ENCODE peak calls at places on chromosomes 2 and 18, in nine cellular contexts. N is HCT116; Y is transverse colon; P is H9; Q is endodermal cell; E is CD8-positive, alpha-beta memory T cell; X is Karpas-422; W is aorta; I is naive thymus-derived CD4-positive, alpha-beta T cell. D is an unnamed sample. For H3K4me1, the result is how much of the 10 kb centered on the place peaks cover.

GRCh38 chr2:234963785-234964615 is 12.2 kb downstream of the SH3BP4 start:
- DNase-seq in W (peak), I (no peak), E (no peak), Y (no peak), Q (peak), X (no peak), N (peak), P (no peak), D (no peak)

GRCh38 chr2:95004702-95005101 is 20.8 kb upstream of the MAL start:
- DNase-seq in E (no peak), W (peak), Q (no peak), I (no peak), X (no peak), P (no peak), Y (no peak), N (no peak), D (no peak)

GRCh38 chr2:149129433-149129832 is 90.9 kb downstream of the LYPD6B start:
- DNase-seq in I (no peak), P (no peak), X (no peak), Y (no peak), W (no peak), Q (no peak), N (no peak), E (no peak), D (no peak)

GRCh38 chr18:36454848-36455458 is 157.4 kb downstream of the FHOD3 start:
- DNase-seq in W (no peak), I (no peak), E (no peak), X (no peak), Y (no peak), N (no peak), P (no peak), Q (no peak), D (no peak)

GRCh38 chr18:14768241-14768640 is 20.3 kb downstream of the ANKRD30B start:
- DNase-seq in P (no peak), W (no peak), X (no peak), N (no peak), E (no peak), Q (no peak), Y (no peak), I (no peak), D (no peak)

GRCh38 chr2:65436825-65437221 is 4.4 kb upstream of the SPRED2 start:
- DNase-seq in E (no peak), X (peak), Y (no peak), W (no peak), I (no peak), N (no peak), P (no peak), Q (no peak), D (no peak)

GRCh38 chr2:20583425-20583881 is 67.4 kb downstream of the HS1BP3 start:
- DNase-seq in W (peak), Y (no peak), N (no peak), P (no peak), I (no peak), X (no peak), Q (no peak), E (no peak), D (no peak)

GRCh38 chr18:63788447-63789096 is 13.4 kb downstream of the SERPINB7 start:
- DNase-seq in Y (no peak), W (no peak), P (no peak), N (peak), E (peak), X (no peak), Q (no peak), I (no peak), D (no peak)

GRCh38 chr2:119290859-119291587 is 67.4 kb downstream of the STEAP3 start:
- DNase-seq in I (peak), Q (peak), N (peak), W (peak), Y (peak), P (peak), X (peak), E (peak), D (peak)

GRCh38 chr2:24382363-24383021 is 22.2 kb upstream of the ITSN2 start:
- DNase-seq in I (peak), Y (peak), X (peak), N (peak), W (no peak), P (peak), E (peak), Q (peak), D (peak)

GRCh38 chr2:171287606-171288005 is 126.9 kb upstream of the TLK1 start:
- DNase-seq in P (no peak), E (no peak), I (no peak), X (no peak), Y (no peak), Q (no peak), W (no peak), N (no peak), D (no peak)

GRCh38 chr2:176483901-176484568 is 214.8 kb downstream of the MTX2 start:
- DNase-seq in P (no peak), N (no peak), W (no peak), E (no peak), I (no peak), Y (no peak), X (no peak), Q (no peak), D (no peak)

GRCh38 chr2:111537078-111537620 is 346.8 kb downstream of the ANAPC1 start:
- DNase-seq in I (no peak), W (peak), Q (no peak), P (no peak), X (no peak), N (no peak), Y (no peak), E (no peak), D (no peak)

DNA sequence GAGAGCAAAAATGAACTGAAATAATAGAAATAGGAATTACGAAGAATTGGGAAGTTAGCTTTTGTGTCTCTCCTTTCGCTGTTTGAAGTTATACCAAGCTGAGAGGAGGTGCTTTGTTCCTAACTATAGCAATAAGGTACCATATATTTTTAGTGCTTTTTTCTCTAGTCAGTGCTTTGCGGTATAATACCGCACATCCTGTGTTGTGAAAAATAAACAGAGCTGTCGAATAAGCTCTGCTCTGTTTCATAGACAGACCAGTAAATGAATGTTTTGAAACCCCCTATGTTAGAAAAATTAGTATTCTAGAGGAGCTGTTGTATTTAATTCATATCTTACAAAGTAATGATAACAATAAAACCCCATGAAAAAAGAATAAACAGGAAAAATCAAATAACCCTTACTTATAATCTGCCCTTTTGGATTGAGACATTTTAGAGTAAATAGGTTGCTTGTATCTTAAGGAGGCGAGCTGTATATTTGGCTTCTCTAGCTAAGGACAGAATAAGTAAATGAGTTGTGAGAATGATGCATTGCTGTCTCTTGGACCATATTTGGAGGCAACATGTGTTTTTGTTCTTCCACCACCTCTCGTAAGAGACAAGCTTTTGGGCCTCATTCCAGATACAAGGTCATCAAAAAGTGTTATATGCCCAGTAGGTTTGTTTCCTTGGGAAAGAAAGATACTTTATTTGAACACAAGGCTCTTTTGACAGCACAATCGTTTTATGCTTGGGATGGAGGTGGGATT is 130.9 kb downstream of the MAP4K4 start:
- DNase-seq in N (no peak), E (no peak), X (peak), Q (no peak), I (peak), P (no peak), Y (no peak), W (no peak), D (no peak)
- H3K4me1 ChIP-seq in N (under half), E (half or more), X (under half), Q (under half), I (half or more), P (under half), Y (under half), W (under half), D (under half)

DNA sequence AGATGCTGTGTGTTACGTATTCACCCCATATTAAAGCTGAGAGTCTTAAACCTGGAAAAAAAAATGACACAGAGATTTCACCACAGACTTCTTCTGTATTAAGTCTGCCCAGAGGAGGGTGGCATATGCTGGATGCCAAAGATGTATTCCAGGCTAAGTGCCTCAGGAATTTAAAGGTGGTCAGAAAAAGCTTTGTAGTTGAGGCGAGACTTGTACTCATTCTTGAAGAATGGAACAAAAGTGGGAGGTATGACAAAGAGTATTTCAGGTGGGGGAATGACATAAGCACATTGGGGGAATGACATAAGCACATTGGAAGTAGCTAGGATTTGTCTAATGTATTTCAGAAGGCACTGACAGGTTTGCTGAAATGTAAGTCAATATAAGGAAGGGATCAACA is 98.6 kb downstream of the BABAM2 start:
- DNase-seq in P (no peak), W (no peak), E (no peak), Y (no peak), Q (no peak), X (no peak), I (no peak), N (peak), D (no peak)
- H3K4me1 ChIP-seq in P (under half), W (under half), E (under half), Y (under half), Q (under half), X (under half), I (under half), N (under half), D (under half)

DNA sequence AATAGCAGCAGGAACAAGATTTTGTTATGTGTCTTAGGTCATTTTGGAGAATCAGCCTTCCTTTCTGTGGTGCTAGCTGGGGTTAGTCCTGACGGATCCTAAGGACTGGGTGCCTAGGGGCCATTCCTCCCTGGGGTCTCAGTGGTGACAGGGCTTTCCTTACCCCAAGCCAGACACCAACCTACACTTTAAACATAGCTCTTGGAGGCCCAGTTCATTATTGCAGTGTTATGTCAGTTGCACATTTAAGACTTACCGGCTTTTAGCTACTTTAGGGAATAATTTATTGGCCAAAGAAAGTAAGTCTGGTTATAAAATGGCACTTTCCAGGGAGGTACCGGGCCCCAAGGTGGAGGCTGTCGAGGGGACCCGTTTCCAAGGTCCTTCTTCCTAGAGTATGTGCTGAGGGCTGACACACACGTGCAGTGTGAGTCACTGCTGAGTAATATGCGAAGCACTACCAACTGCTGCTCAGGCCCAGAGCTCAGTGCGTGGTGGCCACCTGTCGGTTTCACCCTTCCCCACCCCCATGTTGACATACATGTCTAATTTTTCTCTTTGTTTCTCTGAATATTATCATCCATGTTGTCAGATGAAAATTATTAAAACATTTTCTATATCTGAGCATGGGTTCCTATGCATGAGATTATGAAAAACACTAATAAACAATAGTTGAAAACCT is 37.0 kb upstream of the GRHL1 start:
- DNase-seq in I (no peak), E (no peak), W (no peak), P (no peak), X (no peak), N (peak), Y (peak), Q (no peak), D (no peak)
- H3K4me1 ChIP-seq in I (under half), E (under half), W (under half), P (under half), X (under half), N (under half), Y (under half), Q (under half), D (under half)

GRCh38 chr2:16687949-16688348 is 22.3 kb upstream of the CYRIA start:
- DNase-seq in X (no peak), P (no peak), Q (no peak), E (no peak), W (no peak), I (no peak), Y (no peak), N (no peak), D (no peak)
- H3K4me1 ChIP-seq in X (under half), P (under half), Q (under half), E (under half), W (under half), I (under half), Y (under half), N (under half), D (under half)

GRCh38 chr2:236971131-236971850 is 114.4 kb upstream of the COPS8 start:
- DNase-seq in W (no peak), I (no peak), N (no peak), E (no peak), P (no peak), Y (no peak), Q (peak), X (no peak), D (no peak)
- H3K4me1 ChIP-seq in W (under half), I (under half), N (under half), E (under half), P (under half), Y (under half), Q (under half), X (under half), D (under half)

DNA sequence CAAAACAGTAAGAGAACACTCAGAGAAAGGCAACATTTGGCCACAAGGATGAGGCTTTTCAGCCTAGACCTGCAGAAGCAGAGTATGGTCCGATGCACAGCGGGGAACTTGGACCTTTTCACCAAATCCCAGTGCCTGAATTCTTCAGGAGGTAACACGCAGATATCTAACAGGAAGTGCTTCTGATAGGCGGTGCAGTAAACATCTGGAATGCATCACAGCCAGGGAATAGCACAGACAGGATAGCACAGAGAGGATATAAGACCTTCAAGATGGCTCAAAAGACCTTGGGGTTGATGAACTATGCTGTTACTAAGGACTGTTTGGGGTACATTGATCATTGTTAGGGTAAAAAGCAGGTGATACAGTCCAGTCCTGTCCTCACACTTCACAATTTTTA is 1.7 kb downstream of the TMEM127 start:
- DNase-seq in E (no peak), N (no peak), Q (no peak), X (no peak), I (no peak), Y (no peak), W (no peak), P (no peak), D (no peak)
- H3K4me1 ChIP-seq in E (half or more), N (half or more), Q (under half), X (under half), I (half or more), Y (half or more), W (under half), P (under half), D (under half)

GRCh38 chr2:60553992-60554648 is 666 bp upstream of the BCL11A start:
- DNase-seq in P (peak), N (no peak), W (peak), Q (peak), X (no peak), E (no peak), I (no peak), Y (peak), D (no peak)
- H3K4me1 ChIP-seq in P (under half), N (under half), W (under half), Q (under half), X (under half), E (under half), I (under half), Y (half or more), D (under half)

DNA sequence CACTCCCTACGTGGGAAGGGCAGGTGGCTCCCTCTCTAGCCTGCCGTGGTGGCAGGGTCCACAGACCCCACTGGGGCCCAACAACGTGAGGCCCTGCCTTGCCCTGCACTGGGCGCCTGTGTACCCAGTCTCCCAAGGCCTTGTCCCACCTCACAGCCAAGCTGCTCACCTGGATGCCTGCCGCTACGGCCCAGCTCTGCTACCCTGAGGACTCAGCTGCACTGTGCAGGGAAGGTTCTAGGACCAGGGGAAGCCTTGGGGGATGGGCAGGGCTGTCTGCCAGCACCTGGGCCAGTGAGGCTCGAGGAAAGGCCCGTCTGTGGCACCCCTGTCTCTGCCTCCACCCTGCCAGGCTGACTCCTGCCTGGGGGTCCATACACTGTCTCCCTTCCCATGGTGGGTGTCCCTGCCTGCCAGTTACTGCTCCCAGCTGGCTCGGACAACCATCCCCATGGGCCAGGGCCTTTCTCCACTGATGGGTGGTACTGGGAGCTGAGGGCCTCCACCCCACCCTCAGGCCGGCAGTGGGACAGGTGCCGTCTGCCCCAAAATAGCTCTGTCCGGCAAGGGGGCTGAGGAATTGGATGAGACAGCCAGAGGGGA is 33.2 kb downstream of the HS6ST1 start:
- DNase-seq in P (no peak), X (no peak), E (no peak), N (no peak), Q (no peak), I (no peak), W (peak), Y (no peak), D (no peak)
- H3K4me1 ChIP-seq in P (under half), X (under half), E (under half), N (under half), Q (under half), I (under half), W (under half), Y (under half), D (under half)

GRCh38 chr2:101112772-101113157 is 38.4 kb downstream of the TBC1D8 start:
- DNase-seq in E (no peak), P (no peak), Q (no peak), I (no peak), W (no peak), Y (no peak), N (no peak), X (no peak), D (no peak)

GRCh38 chr2:101114268-101114783 is 36.9 kb downstream of the TBC1D8 start:
- DNase-seq in I (no peak), W (no peak), X (no peak), P (no peak), E (no peak), Q (no peak), N (no peak), Y (no peak), D (no peak)

GRCh38 chr2:101111262-101111838 is 39.8 kb downstream of the TBC1D8 start:
- DNase-seq in E (no peak), Q (no peak), P (no peak), N (no peak), W (no peak), X (no peak), I (no peak), Y (no peak), D (no peak)

GRCh38 chr2:101113441-101114267 is 37.5 kb downstream of the TBC1D8 start:
- DNase-seq in Y (peak), E (no peak), Q (peak), I (no peak), W (no peak), N (peak), X (no peak), P (peak), D (no peak)

DNA sequence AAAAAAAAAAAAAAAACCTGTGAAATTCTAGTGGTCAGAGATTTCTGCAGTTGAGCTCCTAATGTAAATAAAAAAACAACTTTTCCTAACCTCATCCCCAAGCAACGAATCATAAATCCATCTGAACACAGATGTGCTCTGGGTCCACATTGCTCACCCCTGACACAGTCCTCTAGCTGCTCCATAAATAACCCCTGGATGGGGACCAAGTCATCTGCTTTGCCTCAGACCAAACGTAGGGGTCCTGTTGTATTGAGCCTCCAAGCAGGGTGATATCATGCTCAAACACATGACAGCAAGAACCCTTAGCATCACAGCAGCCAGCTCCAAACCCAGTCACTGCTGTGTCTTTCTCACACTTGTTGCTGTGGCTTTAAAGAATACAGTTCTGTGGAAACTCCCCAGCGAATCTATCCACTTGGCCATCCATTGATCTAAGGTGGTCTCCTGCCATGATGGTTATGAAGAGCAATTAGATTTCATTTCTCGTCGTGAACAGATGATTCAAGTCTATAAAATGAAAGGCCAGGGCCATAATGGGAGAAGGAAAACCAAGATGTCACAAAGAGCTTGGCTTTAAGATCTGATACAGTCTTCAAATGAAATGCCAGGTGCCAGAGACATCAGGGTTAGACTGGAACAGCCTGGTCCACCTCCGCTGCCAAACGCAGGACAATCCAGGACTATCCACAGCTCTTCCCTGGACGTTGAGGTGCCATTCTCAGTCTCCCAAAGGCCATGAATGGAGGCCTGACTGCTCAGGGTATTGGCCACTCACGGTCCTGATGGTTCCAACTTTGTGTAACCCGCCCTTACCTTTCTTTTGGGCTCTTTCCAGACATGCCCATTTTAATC is 39.0 kb downstream of the TBC1D8 start:
- DNase-seq in E (no peak), N (no peak), X (no peak), Q (no peak), P (no peak), I (no peak), Y (no peak), W (no peak), D (no peak)
- H3K4me1 ChIP-seq in E (under half), N (under half), X (under half), Q (under half), P (under half), I (under half), Y (half or more), W (under half), D (under half)